ENCODE peak calls at places on chromosomes 3 and 15, in five cellular contexts. Z is K562, H is heart left ventricle, J is transverse colon, V is H1. C is an unnamed sample.

GRCh38 chr15:60795889-60796288 is 316.9 kb upstream of the ICE2 start:
- DNase-seq in H (no peak), V (no peak), Z (no peak), J (no peak), C (no peak)

GRCh38 chr3:126389112-126389791 is 5.5 kb upstream of the CFAP100 start:
- DNase-seq in V (peak; percentile 79), Z (peak; percentile 68), H (peak; percentile 96), J (peak; percentile 92), C (peak; percentile 32)

GRCh38 chr3:182385356-182385755 is 407.9 kb upstream of the ATP11B start:
- DNase-seq in Z (no peak), H (no peak), J (no peak), V (no peak), C (no peak)

GRCh38 chr3:39718674-39719595 is 90.5 kb upstream of the MYRIP start:
- DNase-seq in H (no peak), J (no peak), Z (no peak), V (no peak), C (no peak)

GRCh38 chr3:37466660-37467359 is 292.4 kb upstream of the LRRFIP2 start:
- DNase-seq in H (peak; percentile 37), J (no peak), Z (no peak), V (no peak), C (no peak)

GRCh38 chr3:54902286-54902685 is 25.6 kb downstream of the LRTM1 start:
- DNase-seq in H (no peak), Z (no peak), J (no peak), V (no peak), C (no peak)

GRCh38 chr15:80568298-80568697 is 126.8 kb upstream of the ABHD17C start:
- DNase-seq in V (no peak), Z (no peak), H (no peak), J (no peak), C (no peak)

GRCh38 chr3:140521751-140522445 is 156.0 kb upstream of the TRIM42 start:
- DNase-seq in J (no peak), H (no peak), Z (no peak), V (no peak), C (no peak)

GRCh38 chr3:153284282-153284938 is 122.4 kb downstream of the RAP2B start:
- DNase-seq in J (peak; percentile 22), V (no peak), Z (no peak), H (peak; percentile 48), C (peak; percentile 12)

GRCh38 chr3:10160346-10160745 is 4.4 kb upstream of the IRAK2 start:
- DNase-seq in H (no peak), Z (no peak), J (no peak), V (no peak), C (no peak)

GRCh38 chr3:50237133-50237651 is 1.2 kb downstream of the GNAI2 start:
- DNase-seq in Z (peak; percentile 27), H (peak; percentile 56), V (peak; percentile 60), J (no peak), C (no peak)

GRCh38 chr3:71973337-71974030 is 188.5 kb upstream of the PROK2 start:
- DNase-seq in Z (no peak), H (peak; percentile 60), J (no peak), V (no peak), C (no peak)

GRCh38 chr3:55968331-55968730 is 481.2 kb upstream of the WNT5A start:
- DNase-seq in Z (no peak), J (no peak), V (no peak), H (no peak), C (no peak)

GRCh38 chr3:87225659-87226058 is 1.4 kb upstream of the CHMP2B start:
- DNase-seq in V (no peak), Z (no peak), H (no peak), J (peak; percentile 34), C (no peak)

GRCh38 chr15:32956006-32956405 is 238.2 kb downstream of the GREM1 start:
- DNase-seq in H (no peak), V (no peak), Z (peak; percentile 8), J (no peak), C (no peak)

GRCh38 chr3:24533557-24534193 is 39.0 kb upstream of the THRB start:
- DNase-seq in V (no peak), Z (no peak), H (no peak), J (no peak), C (no peak)

GRCh38 chr3:44065311-44065710 is 176.4 kb upstream of the TOPAZ1 start:
- DNase-seq in H (no peak), Z (no peak), V (no peak), J (no peak), C (no peak)

GRCh38 chr15:40334941-40335795 is 5.6 kb downstream of the CCDC9B start:
- DNase-seq in V (peak; percentile 55), H (no peak), Z (no peak), J (peak; percentile 23), C (no peak)

GRCh38 chr3:16060358-16060852 is 114.1 kb upstream of the GALNT15 start:
- DNase-seq in H (peak; percentile 57), J (peak; percentile 30), V (no peak), Z (no peak), C (no peak)

GRCh38 chr3:8421267-8421666 is 80.4 kb upstream of the LMCD1 start:
- DNase-seq in J (no peak), V (no peak), H (no peak), Z (no peak), C (no peak)

GRCh38 chr3:143337387-143337786 is 217.8 kb downstream of the CHST2 start:
- DNase-seq in V (no peak), Z (no peak), J (no peak), H (no peak), C (no peak)

GRCh38 chr15:93895976-93896770 is 335.2 kb upstream of the MCTP2 start:
- DNase-seq in V (no peak), J (no peak), Z (no peak), H (no peak), C (no peak)

DNA sequence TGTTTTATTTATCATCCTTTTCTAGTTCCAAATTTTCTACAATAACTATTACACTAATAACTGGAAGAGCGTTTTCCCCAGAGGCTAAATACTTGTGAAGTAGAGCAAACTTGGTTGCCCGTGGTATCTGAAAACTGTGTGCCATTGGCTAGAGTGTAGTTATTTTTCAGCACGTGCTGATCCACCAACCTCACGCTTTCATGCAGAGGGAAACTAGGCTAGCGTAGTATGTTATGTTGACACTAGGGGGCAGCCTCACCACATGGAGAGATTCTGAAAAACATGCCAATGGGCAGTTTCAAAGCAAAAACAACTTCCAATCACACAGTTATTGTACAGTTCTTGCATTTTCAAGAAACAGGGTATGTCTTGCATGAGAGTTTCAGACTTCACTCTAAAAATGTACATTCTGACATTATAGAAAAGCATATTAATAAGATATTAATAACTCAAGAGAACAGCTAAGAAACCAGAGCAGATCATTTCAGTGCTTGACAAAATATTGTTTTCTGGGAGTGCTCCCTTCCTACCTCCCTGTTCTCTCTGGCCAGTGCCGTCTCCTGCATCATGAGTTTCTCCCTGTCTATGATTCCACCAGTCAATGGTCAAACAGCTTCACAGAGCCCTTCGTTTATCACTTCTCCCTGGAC is 39.7 kb downstream of the SPATA12 start:
- DNase-seq in V (peak; percentile 85), J (peak; percentile 71), H (peak; percentile 48), Z (peak; percentile 58), C (peak; percentile 6)
- H3K4me3 ChIP-seq in V (no peak overlapping the region), J (no peak overlapping the region), H (no peak overlapping the region), Z (no peak overlapping the region), C (no peak overlapping the region)

DNA sequence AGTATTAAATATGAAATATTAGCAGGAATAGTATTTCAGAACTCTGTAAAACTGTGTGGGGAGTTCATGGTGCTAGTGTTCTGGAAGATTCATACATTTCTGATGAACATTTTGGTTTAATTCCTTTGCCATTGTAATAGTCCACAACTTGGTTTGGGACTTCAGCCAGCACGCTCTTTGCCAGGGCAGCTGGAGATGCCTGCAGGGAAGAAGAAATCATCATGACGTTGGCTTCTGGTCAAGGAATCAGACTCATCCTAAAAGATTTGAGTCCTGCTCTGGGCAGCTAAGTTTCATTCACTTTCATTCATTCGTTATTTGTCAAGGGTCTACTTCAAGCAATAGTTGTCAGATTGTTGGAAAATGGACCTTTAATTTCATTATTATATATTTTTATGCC is 32.4 kb upstream of the MRPL3 start:
- DNase-seq in J (no peak), V (no peak), H (no peak), Z (no peak), C (no peak)
- TF ChIP-seq POLR2A in J (no peak), V (no peak), H (no peak), Z (no peak), C (no peak)

GRCh38 chr15:66254364-66255292 is 1.1 kb upstream of the MEGF11 start:
- DNase-seq in J (no peak), V (peak; percentile 81), H (no peak), Z (no peak), C (no peak)
- H3K4me3 ChIP-seq in J (peak overlapping the region; percentile 62), V (peak overlapping the region; percentile 62), H (peak overlapping the region; percentile 56), Z (no peak overlapping the region), C (peak overlapping the region; percentile 53)

GRCh38 chr3:157438371-157438735 is 1.7 kb downstream of the PTX3 start:
- DNase-seq in H (no peak), V (no peak), J (no peak), Z (no peak), C (no peak)

GRCh38 chr3:157442729-157443128 is 6.1 kb downstream of the PTX3 start:
- DNase-seq in H (no peak), J (no peak), V (no peak), Z (no peak), C (no peak)

GRCh38 chr3:157441102-157441622 is 4.5 kb downstream of the PTX3 start:
- DNase-seq in Z (no peak), J (no peak), H (no peak), V (no peak), C (no peak)

GRCh38 chr3:157436583-157437300 is at the start of gene PTX3:
- DNase-seq in Z (no peak), H (peak; percentile 32), J (no peak), V (no peak), C (peak; percentile 6)
- TF ChIP-seq POLR2A in Z (no peak), H (no peak), J (peak; percentile 14), V (no peak), C (no peak)

GRCh38 chr3:114383875-114384557 is 90.2 kb downstream of the TIGIT start:
- DNase-seq in J (peak; percentile 77), H (peak; percentile 87), Z (peak; percentile 43), V (peak; percentile 82), C (no peak)
- H3K4me3 ChIP-seq in J (peak overlapping the region; percentile 44), H (peak overlapping the region; percentile 53), Z (no peak overlapping the region), V (no peak overlapping the region), C (peak overlapping the region; percentile 39)

GRCh38 chr15:87322845-87323244 is 933.7 kb downstream of the NTRK3 start:
- DNase-seq in H (no peak), V (no peak), Z (no peak), J (no peak), C (no peak)
- TF ChIP-seq POLR2A in H (no peak), V (no peak), Z (no peak), J (no peak), C (no peak)

GRCh38 chr15:55914446-55914845 is 79.0 kb downstream of the NEDD4 start:
- DNase-seq in J (no peak), H (no peak), V (no peak), Z (no peak), C (no peak)
- H3K4me3 ChIP-seq in J (no peak overlapping the region), H (no peak overlapping the region), V (no peak overlapping the region), Z (no peak overlapping the region), C (no peak overlapping the region)

DNA sequence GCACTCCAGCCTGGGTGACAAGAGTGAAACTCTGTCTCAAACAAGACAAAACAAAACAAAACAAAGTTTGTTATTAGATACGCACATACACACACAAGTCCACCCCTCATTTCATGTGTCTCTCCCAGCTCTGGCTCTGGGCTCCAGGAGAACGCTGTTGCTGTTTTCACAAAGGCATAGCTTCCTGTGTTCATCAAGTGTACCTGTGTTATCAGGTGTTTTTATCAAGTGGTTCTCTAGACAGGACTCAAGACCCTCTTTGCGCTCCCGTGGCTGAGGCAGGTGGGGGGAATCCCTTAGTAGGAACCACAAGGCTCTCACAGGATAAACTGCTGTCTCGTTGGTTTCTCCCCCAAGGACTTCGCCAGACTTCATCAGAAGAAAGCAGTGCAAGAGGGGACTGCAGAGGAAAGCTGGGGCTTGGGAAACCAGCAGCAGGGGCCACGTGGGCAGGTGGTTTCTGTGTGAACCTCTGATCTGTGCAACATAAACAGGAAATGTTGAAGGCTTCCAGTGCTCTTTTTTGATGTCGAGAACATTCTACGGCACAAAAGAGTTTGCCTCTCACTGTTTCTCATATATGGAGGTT is 6.9 kb upstream of the PPP1R2 start:
- DNase-seq in J (peak; percentile 72), Z (no peak), V (no peak), H (no peak), C (no peak)
- TF ChIP-seq POLR2A in J (no peak), Z (no peak), V (no peak), H (no peak), C (no peak)